ENCODE peak calls at places on chromosomes 4 and X, in seven cellular contexts. J is left ventricle myocardium inferior; E is fibroblast of pulmonary artery; L is CD4-positive, alpha-beta memory T cell; G is IMR-90; B is AG04450; D is RWPE2. O is an unnamed sample.
A peak's percentile ranks its signal among the peaks of the same experiment; 100 is the strongest.

GRCh38 chr4:38837849-38838248 is 18.8 kb downstream of the TLR6 start:
- DNase-seq in L (peak; percentile 50), D (no peak), G (peak; percentile 59), B (no peak), E (peak; percentile 64), J (no peak), O (peak; percentile 56)

GRCh38 chr4:112951362-112951962 is 98.0 kb upstream of the ANK2 start:
- DNase-seq in D (no peak), E (peak; percentile 42), B (no peak), J (no peak), G (peak; percentile 10), L (peak; percentile 3), O (peak; percentile 40)

GRCh38 chr4:1584498-1584897 is 99.6 kb downstream of the FAM53A start:
- DNase-seq in G (no peak), J (no peak), E (no peak), L (no peak), B (no peak), D (no peak), O (no peak)

GRCh38 chr4:39528056-39528465 is 822 bp upstream of the UGDH start:
- DNase-seq in D (no peak), L (no peak), G (peak; percentile 82), E (peak; percentile 75), B (peak; percentile 49), J (no peak), O (no peak)

GRCh38 chr4:47639531-47639930 is 154.5 kb downstream of the ATP10D start:
- DNase-seq in D (no peak), L (no peak), J (no peak), E (peak; percentile 33), B (no peak), G (peak; percentile 65), O (peak; percentile 53)

GRCh38 chrX:71214604-71215334 is 8.3 kb upstream of the GJB1 start:
- DNase-seq in E (no peak), L (no peak), B (no peak), J (no peak), D (no peak), G (no peak), O (no peak)

GRCh38 chr4:16626945-16627344 is 271.5 kb downstream of the LDB2 start:
- DNase-seq in G (peak; percentile 98), L (no peak), E (peak; percentile 96), D (no peak), J (no peak), B (peak; percentile 86), O (peak; percentile 96)

GRCh38 chr4:105277702-105278101 is 131.0 kb downstream of the TET2 start:
- DNase-seq in L (no peak), G (no peak), J (no peak), D (no peak), B (no peak), E (no peak), O (no peak)

GRCh38 chrX:46447384-46447783 is 97.8 kb downstream of the ZNF674 start:
- DNase-seq in E (peak; percentile 23), J (no peak), B (no peak), L (no peak), D (no peak), G (peak; percentile 8), O (no peak)

GRCh38 chrX:153864101-153864500 is 21.9 kb downstream of the L1CAM start:
- DNase-seq in E (no peak), G (no peak), J (no peak), L (no peak), B (no peak), D (no peak), O (no peak)

GRCh38 chr4:37715889-37716402 is 29.8 kb upstream of the RELL1 start:
- DNase-seq in G (peak; percentile 66), B (peak; percentile 20), E (peak; percentile 49), D (peak; percentile 64), L (no peak), J (no peak), O (peak; percentile 62)

GRCh38 chrX:101956556-101956955 is 24.7 kb upstream of the ZMAT1 start:
- DNase-seq in B (no peak), G (no peak), E (no peak), J (no peak), D (no peak), L (no peak), O (no peak)

GRCh38 chr4:104064650-104065577 is 345.1 kb upstream of the TACR3 start:
- DNase-seq in D (no peak), E (peak; percentile 39), B (no peak), J (peak; percentile 15), G (no peak), L (no peak), O (peak; percentile 30)

GRCh38 chr4:25346913-25347312 is 30.1 kb upstream of the ANAPC4 start:
- DNase-seq in L (no peak), E (no peak), D (no peak), B (no peak), G (no peak), J (no peak), O (no peak)

GRCh38 chr4:679571-680083 is 5.3 kb downstream of the MYL5 start:
- DNase-seq in E (no peak), B (no peak), G (no peak), L (no peak), D (no peak), J (no peak), O (no peak)

GRCh38 chr4:19455850-19456602 is 795.7 kb upstream of the SLIT2 start:
- DNase-seq in B (no peak), J (no peak), D (no peak), G (no peak), E (no peak), L (no peak), O (no peak)

GRCh38 chr4:19455196-19455595 is 796.5 kb upstream of the SLIT2 start:
- DNase-seq in E (no peak), B (no peak), G (no peak), D (no peak), L (no peak), J (no peak), O (no peak)
- H3K4me3 ChIP-seq in E (no peak overlapping the region), B (no peak overlapping the region), G (no peak overlapping the region), D (no peak overlapping the region), L (no peak overlapping the region), J (no peak overlapping the region), O (no peak overlapping the region)

GRCh38 chrX:21946925-21947641 is 6.6 kb downstream of the SMS start:
- DNase-seq in B (no peak), G (peak; percentile 64), D (no peak), E (peak; percentile 57), L (no peak), J (no peak), O (peak; percentile 45)
- H3K4me3 ChIP-seq in B (peak overlapping the region; percentile 27), G (no peak overlapping the region), D (no peak overlapping the region), E (peak overlapping the region; percentile 12), L (no peak overlapping the region), J (no peak overlapping the region), O (no peak overlapping the region)

GRCh38 chr4:40908702-40909362 is 159.1 kb downstream of the NSUN7 start:
- DNase-seq in B (peak; percentile 44), G (peak; percentile 76), E (peak; percentile 85), L (peak; percentile 49), D (peak; percentile 70), J (peak; percentile 45), O (peak; percentile 88)
- H3K4me3 ChIP-seq in B (no peak overlapping the region), G (no peak overlapping the region), E (no peak overlapping the region), L (no peak overlapping the region), D (no peak overlapping the region), J (no peak overlapping the region), O (no peak overlapping the region)

GRCh38 chr4:159045321-159045720 is 57.6 kb upstream of the RAPGEF2 start:
- DNase-seq in D (no peak), G (no peak), B (no peak), J (no peak), E (no peak), L (no peak), O (no peak)

GRCh38 chr4:159046683-159047082 is 56.2 kb upstream of the RAPGEF2 start:
- DNase-seq in B (no peak), E (no peak), L (no peak), G (no peak), J (no peak), D (no peak), O (no peak)

GRCh38 chr4:159049780-159050375 is 53.0 kb upstream of the RAPGEF2 start:
- DNase-seq in B (no peak), G (no peak), E (no peak), J (no peak), D (no peak), L (no peak), O (no peak)

GRCh38 chr4:159047478-159048165 is 55.3 kb upstream of the RAPGEF2 start:
- DNase-seq in D (no peak), L (no peak), G (peak; percentile 65), E (peak; percentile 68), J (no peak), B (no peak), O (peak; percentile 81)

DNA sequence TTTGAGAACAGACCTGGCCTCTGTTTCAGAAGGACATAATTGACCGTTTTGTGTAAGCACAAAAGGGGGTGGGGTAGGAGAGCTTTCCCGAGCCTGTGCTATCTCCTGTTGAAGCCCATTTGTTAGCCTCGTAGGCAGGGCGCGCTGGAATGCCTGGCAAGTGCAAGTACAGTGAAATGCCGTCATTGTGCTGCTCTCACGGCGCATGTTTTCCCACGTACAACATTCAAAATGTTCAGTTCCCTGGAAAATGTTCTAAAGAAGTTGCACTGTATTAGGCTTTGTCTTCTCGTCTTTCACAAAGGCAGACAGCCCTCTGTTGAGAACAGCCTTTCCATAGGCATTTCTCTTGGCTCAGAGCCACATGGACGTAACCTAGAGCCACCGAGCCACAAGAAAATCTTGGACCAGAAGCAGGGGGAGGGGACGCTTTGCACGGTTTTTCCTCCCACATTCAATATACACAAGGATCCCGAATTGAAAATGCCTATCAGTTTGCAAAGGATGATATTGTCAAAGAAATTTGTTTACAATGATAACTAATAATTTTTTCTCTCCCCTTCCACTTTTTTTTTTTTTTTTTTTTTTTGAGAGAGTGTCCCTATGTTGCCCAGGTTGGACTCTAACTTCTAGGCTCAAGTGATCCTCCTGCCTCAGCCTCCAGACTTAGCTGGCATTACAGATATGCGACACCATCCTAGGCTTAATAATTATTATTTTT is 54.6 kb upstream of the RAPGEF2 start:
- DNase-seq in G (peak; percentile 79), B (peak; percentile 43), J (peak; percentile 69), D (peak; percentile 67), L (no peak), E (peak; percentile 87), O (peak; percentile 81)
- H3K4me3 ChIP-seq in G (peak overlapping the region; percentile 36), B (peak overlapping the region; percentile 32), J (peak overlapping the region; percentile 63), D (peak overlapping the region; percentile 6), L (no peak overlapping the region), E (peak overlapping the region; percentile 32), O (peak overlapping the region; percentile 32)

O was measured in choroid plexus epithelial cell.